ENCODE peak calls at places on chromosome 1, in seven cellular contexts. U, B, X, N, S, V and H are unnamed samples. For H3K4me1, the result is how much of the 10 kb centered on the place peaks cover.

GRCh38 chr1:3541930-3542329 is 69.4 kb downstream of the MEGF6 start:
- DNase-seq in N (no peak), X (no peak), S (no peak), V (no peak), B (peak), U (no peak), H (peak)

GRCh38 chr1:244960904-244961303 is 96.6 kb upstream of the HNRNPU start:
- DNase-seq in X (no peak), U (no peak), B (no peak), V (no peak), S (no peak), N (no peak), H (no peak)

GRCh38 chr1:154220970-154221814 is 437 bp downstream of the UBAP2L start:
- DNase-seq in B (peak), V (peak), U (peak), X (peak), N (peak), S (peak), H (peak)

GRCh38 chr1:160708821-160709220 is 2.8 kb downstream of the CD48 start:
- DNase-seq in V (no peak), U (no peak), N (no peak), S (no peak), B (no peak), X (peak), H (no peak)

GRCh38 chr1:209652121-209652742 is at the start of gene LAMB3:
- DNase-seq in V (no peak), B (no peak), S (peak), U (peak), N (no peak), X (no peak), H (no peak)

GRCh38 chr1:103529746-103530145 is 4.2 kb downstream of the RNPC3 start:
- DNase-seq in S (peak), N (no peak), V (peak), X (no peak), U (peak), B (peak), H (peak)

GRCh38 chr1:29282924-29283803 is 46.8 kb downstream of the PTPRU start:
- DNase-seq in U (no peak), N (no peak), X (no peak), V (peak), B (peak), S (peak), H (peak)

GRCh38 chr1:83500987-83501591 is 497.8 kb downstream of the TTLL7 start:
- DNase-seq in V (no peak), B (no peak), X (no peak), S (no peak), U (peak), N (no peak), H (no peak)

GRCh38 chr1:222555992-222556615 is 8.2 kb upstream of the HHIPL2 start:
- DNase-seq in B (no peak), X (no peak), N (no peak), V (no peak), S (no peak), U (no peak), H (no peak)

GRCh38 chr1:247948558-247948957 is at the start of gene OR2L8:
- DNase-seq in U (no peak), B (no peak), S (no peak), V (no peak), X (no peak), N (no peak), H (no peak)

GRCh38 chr1:206468571-206468970 is 1.7 kb upstream of the IKBKE start:
- DNase-seq in V (no peak), S (peak), X (no peak), N (no peak), U (no peak), B (no peak), H (no peak)

DNA sequence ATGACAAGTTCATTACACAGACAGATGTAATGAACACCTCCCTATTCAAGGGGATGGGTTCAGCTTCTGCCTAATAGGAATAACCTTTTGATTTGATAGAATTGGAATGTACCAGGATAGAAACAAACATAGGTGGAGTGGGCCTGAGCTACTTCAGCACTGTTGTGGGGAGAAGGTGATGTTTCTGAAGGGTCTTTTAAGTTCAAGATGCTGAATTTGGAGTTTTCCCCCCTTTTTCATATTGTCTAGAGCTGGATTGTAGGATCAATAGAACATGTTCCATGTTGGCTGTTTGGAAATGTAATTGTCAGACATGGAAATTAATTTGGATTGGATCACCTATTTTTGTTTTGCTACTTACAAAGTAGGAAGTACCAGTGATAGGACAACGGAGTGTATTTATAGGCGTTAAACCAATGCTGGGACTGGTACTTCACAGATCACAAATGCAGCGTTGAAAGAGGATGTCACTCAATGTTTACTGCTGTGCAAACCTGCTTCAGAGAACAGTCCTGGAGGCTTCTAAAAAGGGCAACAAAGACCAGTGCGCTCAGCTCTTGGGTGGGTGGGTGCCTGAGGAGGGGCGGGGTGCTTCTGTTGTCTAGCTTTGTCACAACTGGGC is 2.0 kb downstream of the C1orf21 start:
- DNase-seq in B (peak), X (no peak), N (no peak), S (no peak), V (no peak), U (no peak), H (no peak)
- H3K4me3 ChIP-seq in B (peak), X (peak), N (peak), S (peak), V (peak), U (peak), H (peak)

GRCh38 chr1:21914880-21915640 is 22.1 kb downstream of the HSPG2 start:
- DNase-seq in N (no peak), X (no peak), S (no peak), B (no peak), V (peak), U (peak), H (peak)
- H3K4me1 ChIP-seq in N (under half), X (under half), S (under half), B (half or more), V (half or more), U (under half), H (half or more)

GRCh38 chr1:184049836-184050468 is 1.6 kb upstream of the TSEN15 start:
- DNase-seq in U (no peak), N (no peak), V (no peak), X (no peak), S (no peak), B (no peak), H (no peak)

GRCh38 chr1:184051485-184052193 is at the start of gene TSEN15:
- DNase-seq in V (peak), N (peak), X (peak), U (peak), B (peak), S (peak), H (peak)

GRCh38 chr1:184049291-184049690 is 2.2 kb upstream of the TSEN15 start:
- DNase-seq in B (no peak), U (no peak), S (no peak), V (no peak), X (no peak), N (no peak), H (no peak)

GRCh38 chr1:184051138-184051484 is 419 bp upstream of the TSEN15 start:
- DNase-seq in B (no peak), X (no peak), N (no peak), U (no peak), V (peak), S (no peak), H (no peak)

GRCh38 chr1:184050631-184051030 is 899 bp upstream of the TSEN15 start:
- DNase-seq in S (no peak), X (no peak), V (peak), N (no peak), U (no peak), B (no peak), H (no peak)
- H3K27ac ChIP-seq in S (no peak), X (no peak), V (peak), N (peak), U (peak), B (no peak), H (no peak)

GRCh38 chr1:110200190-110200589 is 9.9 kb upstream of the KCNC4 start:
- DNase-seq in N (no peak), B (no peak), X (no peak), S (no peak), U (no peak), V (no peak), H (no peak)

GRCh38 chr1:110201157-110201825 is 8.8 kb upstream of the KCNC4 start:
- DNase-seq in B (no peak), X (no peak), U (no peak), V (no peak), N (no peak), S (no peak), H (no peak)

GRCh38 chr1:110198746-110199145 is 11.4 kb upstream of the KCNC4 start:
- DNase-seq in N (no peak), X (no peak), V (no peak), B (no peak), U (no peak), S (no peak), H (no peak)

GRCh38 chr1:110203021-110203661 is 7.0 kb upstream of the KCNC4 start:
- DNase-seq in B (peak), X (peak), S (peak), N (no peak), U (peak), V (peak), H (peak)

DNA sequence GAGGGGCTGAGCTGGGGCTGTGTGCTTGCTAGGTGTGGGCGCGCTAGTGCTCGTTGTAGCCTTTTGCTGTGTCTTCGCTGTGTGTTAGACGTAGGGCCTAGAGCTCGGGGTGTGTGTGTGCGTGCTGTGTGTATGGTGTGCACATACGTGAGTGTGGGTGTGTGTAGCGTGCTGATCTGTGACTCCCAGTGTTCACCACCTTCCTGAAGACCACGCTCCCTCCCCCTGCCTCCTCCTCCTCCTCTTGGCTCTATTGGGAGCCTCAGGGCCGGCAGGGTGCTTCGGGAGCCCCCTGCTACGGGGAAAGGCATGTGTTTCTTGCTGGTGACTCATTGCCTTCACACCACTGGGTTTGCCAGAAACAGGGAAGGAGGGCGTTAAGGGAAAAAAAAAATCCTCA is 9.4 kb upstream of the KCNC4 start:
- DNase-seq in N (no peak), V (peak), S (no peak), U (no peak), B (no peak), X (no peak), H (no peak)
- H3K4me3 ChIP-seq in N (no peak), V (no peak), S (no peak), U (no peak), B (no peak), X (no peak), H (no peak)

DNA sequence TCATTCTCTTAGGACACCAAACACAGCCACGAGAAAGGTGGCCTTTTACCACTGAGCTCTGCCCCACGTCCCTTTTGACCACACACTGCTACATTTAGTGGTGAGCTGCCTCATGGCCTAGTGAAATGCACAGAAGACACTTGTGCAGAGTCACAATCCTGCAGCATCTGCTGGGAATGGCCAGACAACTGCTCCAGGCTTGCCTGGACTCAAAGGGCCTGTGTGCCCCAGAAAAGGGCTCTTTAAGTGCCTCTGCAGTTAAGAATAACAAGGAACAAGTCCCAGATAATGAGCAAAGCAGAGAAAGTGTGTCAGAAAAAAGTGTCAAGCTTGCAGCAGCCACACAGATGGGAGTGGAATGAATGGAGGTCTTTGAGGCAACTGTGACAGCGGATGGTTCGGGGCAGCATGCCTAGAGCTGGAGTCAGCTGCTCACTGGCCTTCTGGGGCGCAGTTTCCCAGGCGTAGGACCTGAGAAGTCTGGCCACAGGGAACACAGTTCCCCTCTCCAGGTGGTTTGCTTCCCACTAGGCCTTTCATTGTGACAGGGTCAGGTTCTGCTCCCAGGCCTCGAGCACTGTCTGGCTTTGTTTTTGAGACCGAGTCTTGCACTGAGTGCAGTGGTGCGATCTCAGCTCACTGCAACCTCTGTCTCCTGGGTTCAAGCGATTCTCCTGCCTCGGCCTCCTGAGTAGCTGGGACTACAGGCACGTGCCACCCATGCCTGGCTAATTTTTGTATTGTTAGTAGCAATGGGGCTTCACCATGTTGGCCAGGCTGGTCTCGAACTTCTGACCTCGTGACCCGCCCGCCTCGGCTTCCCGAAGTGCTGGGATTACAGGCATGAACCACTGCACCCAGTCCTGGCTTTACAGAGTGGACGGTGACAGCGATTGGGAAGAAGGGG is 5.0 kb downstream of the PARP1 start:
- DNase-seq in N (no peak), U (peak), B (no peak), X (no peak), S (no peak), V (no peak), H (no peak)
- H3K4me1 ChIP-seq in N (under half), U (under half), B (under half), X (under half), S (under half), V (under half), H (under half)

DNA sequence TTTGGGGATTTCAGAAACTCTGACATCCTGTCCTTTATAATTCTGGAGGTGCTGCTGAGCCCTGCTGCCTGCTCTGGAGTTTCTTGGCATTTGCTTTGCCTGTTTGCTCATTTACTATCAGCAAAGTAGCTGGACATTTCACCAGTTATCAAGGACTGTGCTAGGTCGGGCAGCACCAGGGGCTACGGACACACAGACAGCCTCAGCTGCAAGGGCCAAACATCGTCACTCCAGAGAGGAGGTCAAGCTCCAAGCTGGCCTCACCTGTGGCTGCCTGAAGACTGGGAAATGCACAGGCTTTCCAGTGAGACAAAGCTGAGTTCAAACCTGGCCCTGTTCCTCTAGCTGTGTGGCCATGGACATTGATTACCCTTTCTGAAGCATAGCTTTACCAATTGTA is 143.7 kb downstream of the LRIG2 start:
- DNase-seq in X (no peak), N (no peak), S (no peak), B (no peak), U (no peak), V (no peak), H (no peak)
- H3K27ac ChIP-seq in X (no peak), N (no peak), S (no peak), B (no peak), U (peak), V (no peak), H (no peak)

DNA sequence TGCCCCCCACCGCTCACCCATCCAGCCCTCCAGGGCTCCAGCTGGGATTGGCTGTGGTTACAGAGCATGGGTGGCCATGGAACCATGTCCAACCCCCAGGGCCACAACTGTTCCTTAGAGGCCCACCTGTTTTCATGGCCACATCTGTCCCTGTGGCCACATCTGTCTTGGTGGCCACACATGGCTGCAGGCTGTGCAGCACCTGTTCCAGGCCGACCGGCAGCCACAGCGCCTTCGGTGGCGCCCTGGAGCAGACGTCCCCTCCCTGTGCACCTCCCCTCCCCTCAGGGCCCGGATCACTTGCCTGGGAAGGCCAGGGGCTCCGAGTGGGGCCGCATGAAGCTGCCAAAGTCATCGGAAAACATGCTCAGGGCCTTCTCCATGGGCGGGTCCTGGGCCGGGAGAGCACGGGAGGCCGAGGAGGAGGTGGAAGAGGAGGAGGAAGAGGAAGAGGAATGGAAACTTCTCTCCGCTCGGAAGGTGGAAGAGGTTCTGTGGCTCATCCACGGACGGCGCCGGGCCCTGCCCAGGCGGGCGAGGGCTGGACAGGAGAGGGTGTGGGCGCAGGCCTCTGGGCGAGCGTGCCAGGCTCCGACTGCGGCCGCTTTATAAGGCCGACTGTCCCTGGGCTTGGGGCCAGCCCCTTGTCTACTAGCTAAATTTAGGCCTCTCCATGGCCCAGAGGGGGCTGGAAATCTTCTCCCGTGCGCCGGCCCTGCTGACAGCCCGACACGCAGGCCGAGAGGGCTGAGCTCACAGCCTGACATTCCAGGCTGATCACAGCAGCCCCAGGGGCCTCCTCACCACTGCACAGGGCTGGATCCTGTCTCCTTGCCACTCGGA is at the start of gene HSPB7:
- DNase-seq in V (peak), U (peak), X (no peak), S (no peak), N (no peak), B (peak), H (peak)
- H3K4me3 ChIP-seq in V (peak), U (no peak), X (no peak), S (no peak), N (peak), B (peak), H (peak)

GRCh38 chr1:117661027-117661426 is 55.2 kb downstream of the TENT5C start:
- DNase-seq in S (no peak), N (no peak), V (no peak), X (peak), B (no peak), U (no peak), H (no peak)
- H3K4me1 ChIP-seq in S (under half), N (under half), V (under half), X (half or more), B (under half), U (under half), H (under half)